ENCODE peak calls at places on chromosome 20, in five cellular contexts. One of them, this sample, is unnamed.

GRCh38 chr20:51402201-51402600 is 140.3 kb downstream of the NFATC2 start:
- DNase-seq in PC-3: no peak
- DNase-seq in tibial nerve: no peak
- DNase-seq in AG09309: no peak
- DNase-seq in mammary epithelial cell: no peak
- DNase-seq in this sample: no peak

GRCh38 chr20:24981750-24982149 is 10.8 kb downstream of the APMAP start:
- DNase-seq in PC-3: no peak
- DNase-seq in tibial nerve: no peak
- DNase-seq in AG09309: no peak
- DNase-seq in mammary epithelial cell: no peak
- DNase-seq in this sample: no peak

GRCh38 chr20:51562334-51563140 is 20.0 kb upstream of the NFATC2 start:
- DNase-seq in PC-3: peak
- DNase-seq in tibial nerve: peak
- DNase-seq in AG09309: peak
- DNase-seq in mammary epithelial cell: peak
- DNase-seq in this sample: peak

GRCh38 chr20:53163486-53163885 is 191.3 kb downstream of the TSHZ2 start:
- DNase-seq in PC-3: peak
- DNase-seq in tibial nerve: peak
- DNase-seq in AG09309: peak
- DNase-seq in mammary epithelial cell: peak
- DNase-seq in this sample: peak

GRCh38 chr20:14355791-14356190 is 18.4 kb upstream of the FLRT3 start:
- DNase-seq in PC-3: no peak
- DNase-seq in tibial nerve: no peak
- DNase-seq in AG09309: no peak
- DNase-seq in mammary epithelial cell: no peak
- DNase-seq in this sample: no peak

GRCh38 chr20:16518068-16518783 is 55.0 kb downstream of the KIF16B start:
- DNase-seq in PC-3: peak
- DNase-seq in tibial nerve: peak
- DNase-seq in AG09309: peak
- DNase-seq in mammary epithelial cell: peak
- DNase-seq in this sample: peak

GRCh38 chr20:22495172-22495571 is 89.2 kb downstream of the FOXA2 start:
- DNase-seq in PC-3: no peak
- DNase-seq in tibial nerve: no peak
- DNase-seq in AG09309: no peak
- DNase-seq in mammary epithelial cell: no peak
- DNase-seq in this sample: no peak

GRCh38 chr20:19974621-19975435 is 42.3 kb upstream of the NAA20 start:
- DNase-seq in PC-3: peak
- DNase-seq in tibial nerve: peak
- DNase-seq in AG09309: peak
- DNase-seq in mammary epithelial cell: peak
- DNase-seq in this sample: peak

GRCh38 chr20:10300582-10301108 is 82.0 kb downstream of the SNAP25 start:
- DNase-seq in PC-3: no peak
- DNase-seq in tibial nerve: no peak
- DNase-seq in AG09309: no peak
- DNase-seq in mammary epithelial cell: no peak
- DNase-seq in this sample: no peak

GRCh38 chr20:47727909-47728361 is 57.3 kb downstream of the SULF2 start:
- DNase-seq in PC-3: no peak
- DNase-seq in tibial nerve: no peak
- DNase-seq in AG09309: no peak
- DNase-seq in mammary epithelial cell: no peak
- DNase-seq in this sample: no peak

GRCh38 chr20:32685541-32686529 is 12.1 kb upstream of the C20orf203 start:
- DNase-seq in PC-3: no peak
- DNase-seq in tibial nerve: peak
- DNase-seq in AG09309: peak
- DNase-seq in mammary epithelial cell: no peak
- DNase-seq in this sample: peak

GRCh38 chr20:33686984-33687366 is 790 bp upstream of the E2F1 start:
- DNase-seq in PC-3: no peak
- DNase-seq in tibial nerve: no peak
- DNase-seq in AG09309: no peak
- DNase-seq in mammary epithelial cell: no peak
- DNase-seq in this sample: no peak
- H3K4me3 ChIP-seq in PC-3: peak
- H3K4me3 ChIP-seq in tibial nerve: peak
- H3K4me3 ChIP-seq in AG09309: peak
- H3K4me3 ChIP-seq in mammary epithelial cell: no peak
- H3K4me3 ChIP-seq in this sample: no peak

GRCh38 chr20:6157345-6157744 is 34.5 kb upstream of the FERMT1 start:
- DNase-seq in PC-3: peak
- DNase-seq in tibial nerve: no peak
- DNase-seq in AG09309: no peak
- DNase-seq in mammary epithelial cell: no peak
- DNase-seq in this sample: no peak
- TF ChIP-seq CTCF in PC-3: peak
- TF ChIP-seq CTCF in tibial nerve: no peak
- TF ChIP-seq CTCF in AG09309: peak
- TF ChIP-seq CTCF in mammary epithelial cell: no peak
- TF ChIP-seq CTCF in this sample: peak

DNA sequence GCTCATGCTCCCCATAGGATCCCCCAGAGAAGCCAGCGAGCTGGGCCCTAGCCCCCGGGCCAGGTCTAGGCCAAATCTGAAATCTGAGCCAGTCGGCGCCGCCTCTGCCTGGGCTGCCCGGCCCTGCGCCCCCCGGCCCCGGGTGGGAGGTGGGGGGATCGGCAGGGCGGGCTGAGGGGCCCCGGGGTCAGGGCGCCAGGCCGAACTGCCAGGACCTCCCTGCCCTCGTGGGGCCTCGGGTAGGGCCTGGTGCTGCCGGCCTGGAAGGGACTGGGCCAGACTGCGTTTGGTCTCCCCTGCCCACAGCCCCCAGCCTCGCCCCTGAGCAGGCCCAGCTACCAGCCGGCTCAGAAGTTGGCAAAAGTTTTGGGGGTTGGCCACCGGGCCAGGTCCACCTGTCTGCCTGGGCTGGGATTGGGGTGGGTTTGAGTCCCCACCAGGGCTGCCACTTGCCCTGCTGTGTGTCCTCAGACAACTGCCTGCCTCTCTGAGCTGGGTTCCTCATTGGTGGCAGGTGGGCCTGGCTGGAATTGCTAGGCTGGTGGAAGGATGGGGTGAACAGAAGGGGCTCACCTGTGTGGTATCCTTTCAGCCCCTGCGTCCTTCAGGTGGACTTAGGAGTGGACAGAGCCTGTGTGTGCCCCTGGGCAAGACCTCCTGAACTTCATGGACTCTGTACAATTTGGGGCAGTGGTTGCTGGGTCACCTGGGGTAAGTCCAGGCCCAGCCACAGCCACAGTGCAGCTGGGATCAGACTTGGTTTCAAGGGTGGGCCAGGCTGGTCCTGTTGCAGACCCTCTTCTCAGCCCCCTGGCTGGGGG is 796 bp downstream of the SRC start:
- DNase-seq in PC-3: no peak
- DNase-seq in tibial nerve: no peak
- DNase-seq in AG09309: no peak
- DNase-seq in mammary epithelial cell: no peak
- DNase-seq in this sample: no peak
- H3K4me3 ChIP-seq in PC-3: peak
- H3K4me3 ChIP-seq in tibial nerve: peak
- H3K4me3 ChIP-seq in AG09309: peak
- H3K4me3 ChIP-seq in mammary epithelial cell: peak
- H3K4me3 ChIP-seq in this sample: peak

GRCh38 chr20:8306916-8307315 is 174.8 kb downstream of the PLCB1 start:
- DNase-seq in PC-3: no peak
- DNase-seq in tibial nerve: no peak
- DNase-seq in AG09309: no peak
- DNase-seq in mammary epithelial cell: no peak
- DNase-seq in this sample: no peak

GRCh38 chr20:8304124-8304800 is 172.2 kb downstream of the PLCB1 start:
- DNase-seq in PC-3: no peak
- DNase-seq in tibial nerve: no peak
- DNase-seq in AG09309: no peak
- DNase-seq in mammary epithelial cell: no peak
- DNase-seq in this sample: no peak

GRCh38 chr20:8303651-8304050 is 171.6 kb downstream of the PLCB1 start:
- DNase-seq in PC-3: no peak
- DNase-seq in tibial nerve: no peak
- DNase-seq in AG09309: no peak
- DNase-seq in mammary epithelial cell: no peak
- DNase-seq in this sample: no peak

GRCh38 chr20:8301655-8302054 is 169.6 kb downstream of the PLCB1 start:
- DNase-seq in PC-3: no peak
- DNase-seq in tibial nerve: no peak
- DNase-seq in AG09309: no peak
- DNase-seq in mammary epithelial cell: no peak
- DNase-seq in this sample: no peak

DNA sequence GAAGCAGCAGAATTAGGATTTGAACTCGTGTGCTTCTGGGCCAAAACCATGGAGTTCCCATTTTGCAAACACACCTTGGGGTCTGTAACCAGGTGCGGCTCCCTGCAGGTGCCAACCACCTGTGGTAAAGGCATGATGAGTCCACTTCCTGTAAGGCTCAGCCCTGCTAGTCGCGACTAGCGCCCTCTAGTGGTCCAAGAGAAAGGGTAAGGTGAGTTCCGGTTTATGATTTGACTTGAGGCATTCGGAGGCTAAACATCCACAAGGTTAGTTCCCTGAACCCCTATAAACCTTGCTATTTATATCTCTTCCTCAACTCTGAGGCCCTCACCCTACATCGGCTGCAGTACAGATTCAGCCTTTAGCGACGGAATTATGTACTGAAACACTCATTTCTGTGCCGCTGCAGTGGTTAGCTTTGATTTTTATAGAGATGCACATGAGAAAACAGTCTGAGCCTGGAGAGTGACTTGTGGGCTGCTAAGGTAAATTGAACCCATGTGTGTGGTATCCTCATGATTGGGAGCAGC is 173.4 kb downstream of the PLCB1 start:
- DNase-seq in PC-3: peak
- DNase-seq in tibial nerve: peak
- DNase-seq in AG09309: no peak
- DNase-seq in mammary epithelial cell: peak
- DNase-seq in this sample: peak
- TF ChIP-seq CTCF in PC-3: peak
- TF ChIP-seq CTCF in tibial nerve: peak
- TF ChIP-seq CTCF in AG09309: peak
- TF ChIP-seq CTCF in mammary epithelial cell: peak
- TF ChIP-seq CTCF in this sample: peak

GRCh38 chr20:3156811-3157619 is 2.6 kb downstream of the FASTKD5 start:
- DNase-seq in PC-3: no peak
- DNase-seq in tibial nerve: no peak
- DNase-seq in AG09309: no peak
- DNase-seq in mammary epithelial cell: no peak
- DNase-seq in this sample: peak
- H3K4me3 ChIP-seq in PC-3: peak
- H3K4me3 ChIP-seq in tibial nerve: no peak
- H3K4me3 ChIP-seq in AG09309: no peak
- H3K4me3 ChIP-seq in mammary epithelial cell: no peak
- H3K4me3 ChIP-seq in this sample: no peak

GRCh38 chr20:1898496-1899168 is 3.4 kb downstream of the SIRPA start:
- DNase-seq in PC-3: no peak
- DNase-seq in tibial nerve: no peak
- DNase-seq in AG09309: no peak
- DNase-seq in mammary epithelial cell: no peak
- DNase-seq in this sample: no peak

GRCh38 chr20:1902188-1902587 is 7.0 kb downstream of the SIRPA start:
- DNase-seq in PC-3: no peak
- DNase-seq in tibial nerve: no peak
- DNase-seq in AG09309: no peak
- DNase-seq in mammary epithelial cell: no peak
- DNase-seq in this sample: no peak

GRCh38 chr20:1899169-1899525 is 3.9 kb downstream of the SIRPA start:
- DNase-seq in PC-3: no peak
- DNase-seq in tibial nerve: no peak
- DNase-seq in AG09309: no peak
- DNase-seq in mammary epithelial cell: no peak
- DNase-seq in this sample: no peak

GRCh38 chr20:1901704-1902103 is 6.5 kb downstream of the SIRPA start:
- DNase-seq in PC-3: no peak
- DNase-seq in tibial nerve: no peak
- DNase-seq in AG09309: no peak
- DNase-seq in mammary epithelial cell: no peak
- DNase-seq in this sample: no peak

DNA sequence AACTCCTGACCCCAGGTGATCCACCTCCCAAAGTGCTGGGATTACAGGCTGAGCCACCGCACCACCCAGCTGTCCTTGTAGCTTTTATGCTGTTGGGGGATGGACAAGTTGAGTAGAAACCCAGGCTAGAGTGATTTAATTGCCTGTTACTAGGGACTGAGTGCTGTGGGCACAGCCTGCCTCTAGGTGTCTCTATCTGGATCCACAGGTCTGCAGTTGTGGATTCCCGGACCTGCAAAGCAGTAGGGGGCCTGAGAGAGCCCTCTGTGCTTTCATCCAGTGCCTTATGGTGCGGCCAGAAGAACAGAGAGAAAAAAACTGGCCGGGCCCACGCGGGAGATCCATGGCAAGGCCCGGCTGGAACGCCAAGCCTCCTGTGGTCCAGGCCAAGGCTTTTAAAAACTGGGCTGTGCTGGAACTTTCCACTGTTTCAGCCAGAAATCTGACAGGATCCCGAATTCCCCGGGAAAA is 5.1 kb downstream of the SIRPA start:
- DNase-seq in PC-3: peak
- DNase-seq in tibial nerve: peak
- DNase-seq in AG09309: peak
- DNase-seq in mammary epithelial cell: peak
- DNase-seq in this sample: peak
- TF ChIP-seq CTCF in PC-3: peak
- TF ChIP-seq CTCF in tibial nerve: peak
- TF ChIP-seq CTCF in AG09309: peak
- TF ChIP-seq CTCF in mammary epithelial cell: peak
- TF ChIP-seq CTCF in this sample: peak

GRCh38 chr20:347640-348484 is 951 bp downstream of the NRSN2 start:
- DNase-seq in PC-3: peak
- DNase-seq in tibial nerve: peak
- DNase-seq in AG09309: peak
- DNase-seq in mammary epithelial cell: peak
- DNase-seq in this sample: peak

GRCh38 chr20:343107-343506 is 3.8 kb upstream of the NRSN2 start:
- DNase-seq in PC-3: no peak
- DNase-seq in tibial nerve: no peak
- DNase-seq in AG09309: no peak
- DNase-seq in mammary epithelial cell: no peak
- DNase-seq in this sample: no peak

GRCh38 chr20:347317-347639 is 367 bp downstream of the NRSN2 start:
- DNase-seq in PC-3: no peak
- DNase-seq in tibial nerve: no peak
- DNase-seq in AG09309: no peak
- DNase-seq in mammary epithelial cell: no peak
- DNase-seq in this sample: no peak

GRCh38 chr20:346640-347316 is at the start of gene NRSN2:
- DNase-seq in PC-3: peak
- DNase-seq in tibial nerve: no peak
- DNase-seq in AG09309: no peak
- DNase-seq in mammary epithelial cell: no peak
- DNase-seq in this sample: no peak

GRCh38 chr20:346033-346639 is 775 bp upstream of the NRSN2 start:
- DNase-seq in PC-3: no peak
- DNase-seq in tibial nerve: no peak
- DNase-seq in AG09309: no peak
- DNase-seq in mammary epithelial cell: no peak
- DNase-seq in this sample: no peak
- H3K4me3 ChIP-seq in PC-3: peak
- H3K4me3 ChIP-seq in tibial nerve: peak
- H3K4me3 ChIP-seq in AG09309: peak
- H3K4me3 ChIP-seq in mammary epithelial cell: peak
- H3K4me3 ChIP-seq in this sample: no peak

This sample was measured in bronchial epithelial cell.